ENCODE peak calls at places on chromosomes 11 and 22, in seven cellular contexts. E is AG04450; Z is PC-3; R is prostate gland; I is DND-41; T is upper lobe of right lung; M is CD8-positive, alpha-beta T cell. P is an unnamed sample. For H3K27me3, the result is how much of the 10 kb centered on the place peaks cover.

GRCh38 chr11:117000039-117000740 is 98.0 kb downstream of the SIK3 start:
- DNase-seq in E (no peak), Z (no peak), R (no peak), I (no peak), T (no peak), M (no peak), P (no peak)

GRCh38 chr22:48504519-48505140 is 1323.0 kb downstream of the BRD1 start:
- DNase-seq in E (no peak), Z (no peak), R (no peak), I (no peak), T (no peak), M (no peak), P (no peak)

GRCh38 chr11:35173011-35173511 is 34.1 kb downstream of the CD44 start:
- DNase-seq in E (no peak), Z (peak), R (no peak), I (no peak), T (peak), M (no peak), P (no peak)

GRCh38 chr11:62615521-62615920 is 2.5 kb downstream of the ROM1 start:
- DNase-seq in E (no peak), Z (no peak), R (no peak), I (no peak), T (no peak), M (no peak), P (peak)

GRCh38 chr22:32511776-32512175 is 37.2 kb downstream of the FBXO7 start:
- DNase-seq in E (no peak), Z (no peak), R (no peak), I (no peak), T (no peak), M (no peak), P (no peak)

GRCh38 chr11:72634472-72635095 is 39.6 kb downstream of the PDE2A start:
- DNase-seq in E (no peak), Z (no peak), R (no peak), I (no peak), T (no peak), M (no peak), P (peak)

GRCh38 chr22:45896153-45896951 is 80.6 kb downstream of the WNT7B start:
- DNase-seq in E (no peak), Z (peak), R (peak), I (no peak), T (peak), M (no peak), P (no peak)

GRCh38 chr11:5938603-5938965 is 3.5 kb upstream of the OR56A3 start:
- DNase-seq in E (no peak), Z (no peak), R (no peak), I (no peak), T (no peak), M (no peak), P (no peak)

GRCh38 chr11:123357990-123358827 is 71.9 kb upstream of the GRAMD1B start:
- DNase-seq in E (no peak), Z (peak), R (no peak), I (no peak), T (no peak), M (no peak), P (peak)

GRCh38 chr22:46056169-46057041 is 79.4 kb upstream of the WNT7B start:
- DNase-seq in E (no peak), Z (peak), R (no peak), I (no peak), T (peak), M (no peak), P (peak)

GRCh38 chr11:20042025-20042639 is 118.1 kb downstream of the DBX1 start:
- DNase-seq in E (no peak), Z (peak), R (no peak), I (no peak), T (no peak), M (no peak), P (no peak)

GRCh38 chr11:489610-490185 is 17.3 kb downstream of the RNH1 start:
- DNase-seq in E (no peak), Z (no peak), R (no peak), I (no peak), T (no peak), M (no peak), P (no peak)

GRCh38 chr11:78429667-78430066 is 12.0 kb upstream of the GAB2 start:
- DNase-seq in E (no peak), Z (no peak), R (no peak), I (peak), T (no peak), M (no peak), P (no peak)

GRCh38 chr11:77035041-77035440 is 843 bp downstream of the B3GNT6 start:
- DNase-seq in E (no peak), Z (no peak), R (no peak), I (no peak), T (no peak), M (no peak), P (no peak)

GRCh38 chr11:103888541-103888951 is 147.9 kb upstream of the DDI1 start:
- DNase-seq in E (no peak), Z (peak), R (no peak), I (no peak), T (no peak), M (no peak), P (no peak)

GRCh38 chr11:103601230-103601846 is 435.1 kb upstream of the DDI1 start:
- DNase-seq in E (peak), Z (peak), R (no peak), I (peak), T (no peak), M (no peak), P (no peak)

GRCh38 chr11:2462986-2463765 is 18.4 kb downstream of the KCNQ1 start:
- DNase-seq in E (no peak), Z (peak), R (peak), I (peak), T (peak), M (peak), P (peak)

GRCh38 chr11:92152245-92152644 is 72.4 kb upstream of the FAT3 start:
- DNase-seq in E (no peak), Z (peak), R (no peak), I (no peak), T (no peak), M (no peak), P (no peak)

GRCh38 chr22:42994917-42995562 is 19.9 kb downstream of the PACSIN2 start:
- DNase-seq in E (peak), Z (peak), R (peak), I (no peak), T (no peak), M (no peak), P (no peak)
- H3K27ac ChIP-seq in E (peak), Z (peak), R (peak), I (no peak), T (peak), M (no peak), P (peak)

GRCh38 chr22:50083462-50084081 is 1.7 kb downstream of the MLC1 start:
- DNase-seq in E (no peak), Z (no peak), R (no peak), I (no peak), T (no peak), M (no peak), P (no peak)

GRCh38 chr22:50082961-50083461 is 2.2 kb downstream of the MLC1 start:
- DNase-seq in E (no peak), Z (no peak), R (no peak), I (no peak), T (no peak), M (no peak), P (no peak)

GRCh38 chr22:50082197-50082715 is 3.0 kb downstream of the MLC1 start:
- DNase-seq in E (no peak), Z (no peak), R (no peak), I (no peak), T (no peak), M (no peak), P (no peak)

GRCh38 chr22:50079689-50080465 is 5.3 kb downstream of the MLC1 start:
- DNase-seq in E (no peak), Z (no peak), R (no peak), I (no peak), T (no peak), M (no peak), P (no peak)

GRCh38 chr22:50081426-50082196 is 3.6 kb downstream of the MLC1 start:
- DNase-seq in E (no peak), Z (no peak), R (no peak), I (no peak), T (no peak), M (no peak), P (no peak)
- H3K27me3 ChIP-seq in E (under half), Z (under half), R (under half), I (under half), T (under half), M (under half), P (under half)

GRCh38 chr22:27672721-27673387 is 128.7 kb downstream of the MN1 start:
- DNase-seq in E (no peak), Z (no peak), R (no peak), I (no peak), T (no peak), M (no peak), P (no peak)

GRCh38 chr22:27669798-27670599 is 131.6 kb downstream of the MN1 start:
- DNase-seq in E (no peak), Z (peak), R (no peak), I (no peak), T (no peak), M (no peak), P (no peak)

GRCh38 chr22:27668828-27669797 is 132.4 kb downstream of the MN1 start:
- DNase-seq in E (no peak), Z (peak), R (no peak), I (no peak), T (no peak), M (no peak), P (peak)

GRCh38 chr22:27670701-27671412 is 130.7 kb downstream of the MN1 start:
- DNase-seq in E (no peak), Z (peak), R (no peak), I (no peak), T (no peak), M (no peak), P (peak)

DNA sequence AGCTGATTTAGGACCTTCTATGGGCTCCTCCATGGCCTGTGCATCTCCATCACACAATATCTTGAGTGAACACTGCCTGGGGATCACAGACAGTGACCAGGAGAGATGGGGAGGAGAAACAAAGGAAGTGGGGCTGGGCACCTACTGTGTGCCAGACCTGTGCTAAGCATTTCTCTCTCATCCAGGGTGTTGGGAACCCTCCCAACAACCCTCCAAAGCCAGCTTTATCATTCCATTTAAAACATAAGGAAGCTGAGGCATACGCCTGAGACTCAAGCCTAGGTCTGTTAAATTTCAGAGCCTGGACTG is 130.2 kb downstream of the MN1 start:
- DNase-seq in E (no peak), Z (no peak), R (no peak), I (no peak), T (no peak), M (no peak), P (no peak)
- H3K27ac ChIP-seq in E (no peak), Z (peak), R (no peak), I (no peak), T (no peak), M (no peak), P (peak)

GRCh38 chr11:130246270-130246669 is 68.4 kb downstream of the ZBTB44 start:
- DNase-seq in E (no peak), Z (no peak), R (no peak), I (no peak), T (no peak), M (no peak), P (no peak)
- H3K27me3 ChIP-seq in E (under half), Z (under half), R (under half), I (under half), T (under half), M (under half), P (under half)

GRCh38 chr11:90423378-90423777 is 200.5 kb upstream of the CHORDC1 start:
- DNase-seq in E (no peak), Z (no peak), R (peak), I (no peak), T (no peak), M (no peak), P (no peak)
- H3K27ac ChIP-seq in E (no peak), Z (no peak), R (peak), I (no peak), T (no peak), M (no peak), P (no peak)

GRCh38 chr11:120296554-120296953 is 28.5 kb upstream of the TLCD5 start:
- DNase-seq in E (no peak), Z (no peak), R (no peak), I (no peak), T (no peak), M (no peak), P (no peak)
- H3K27me3 ChIP-seq in E (half or more), Z (under half), R (under half), I (under half), T (under half), M (under half), P (under half)

DNA sequence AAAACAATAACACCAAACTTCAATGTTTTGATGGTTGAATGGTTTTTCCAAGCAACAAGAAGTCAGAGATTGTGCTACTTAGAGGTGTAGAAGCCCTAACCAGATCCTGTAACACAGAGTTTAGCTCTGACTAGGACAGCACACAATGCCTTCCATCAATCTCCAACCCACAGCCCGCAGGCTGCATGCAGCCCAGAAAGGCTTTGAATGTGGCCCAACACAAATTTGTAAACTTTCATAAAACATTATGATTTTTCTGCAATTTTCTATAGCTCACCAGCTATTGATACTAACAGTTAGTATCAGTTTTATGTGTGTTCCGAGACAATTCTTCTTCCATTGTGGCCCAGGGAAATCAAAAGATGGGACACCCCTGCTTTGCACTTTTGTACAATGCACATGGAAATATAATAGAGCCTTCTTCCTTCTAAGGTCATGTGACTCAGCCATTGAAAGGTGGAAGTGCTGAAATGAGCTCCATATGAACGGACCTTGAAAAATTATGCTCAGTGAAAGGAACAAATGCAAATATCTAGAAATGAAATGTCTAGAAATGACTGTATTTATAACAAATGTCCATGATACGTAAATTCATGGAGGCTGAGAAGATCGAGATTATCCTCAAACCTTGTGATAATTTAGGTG is 47.6 kb upstream of the VPREB1 start:
- DNase-seq in E (no peak), Z (no peak), R (no peak), I (no peak), T (no peak), M (no peak), P (no peak)
- H3K27ac ChIP-seq in E (no peak), Z (no peak), R (no peak), I (no peak), T (no peak), M (no peak), P (no peak)

GRCh38 chr11:32069361-32070058 is 21.4 kb upstream of the RCN1 start:
- DNase-seq in E (no peak), Z (peak), R (no peak), I (no peak), T (no peak), M (no peak), P (no peak)
- H3K27me3 ChIP-seq in E (under half), Z (under half), R (under half), I (under half), T (under half), M (under half), P (under half)